ENCODE peak calls at places on chromosomes 13 and 19, in five cellular contexts. W is HS-27A; C is stimulated activated naive CD8-positive, alpha-beta T cell treated with anti-CD3 and anti-CD28 coated beads, Interleukin-15, Interleukin-2, amounts not matched to agents 100 U/mL and 50 U/mL, for 24 hours; Q is caudate nucleus; G is cardiac muscle cell. L is an unnamed sample.

GRCh38 chr19:42252365-42253244 is 2.3 kb downstream of the ERF start:
- DNase-seq in W (no peak), C (peak), Q (peak), G (peak), L (no peak)

GRCh38 chr19:49663224-49663623 is 2.4 kb downstream of the IRF3 start:
- DNase-seq in W (no peak), C (no peak), Q (no peak), G (no peak), L (no peak)

GRCh38 chr19:16736709-16737108 is 17.1 kb downstream of the NWD1 start:
- DNase-seq in W (no peak), C (no peak), Q (no peak), G (peak), L (no peak)

GRCh38 chr19:45906221-45906620 is 3.8 kb upstream of the MYPOP start:
- DNase-seq in W (no peak), C (no peak), Q (no peak), G (peak), L (no peak)

GRCh38 chr19:16340654-16341053 is 16.0 kb downstream of the KLF2 start:
- DNase-seq in W (no peak), C (no peak), Q (no peak), G (no peak), L (no peak)

GRCh38 chr13:31625115-31625514 is 114.2 kb upstream of the RXFP2 start:
- DNase-seq in W (no peak), C (no peak), Q (no peak), G (peak), L (no peak)

GRCh38 chr19:19562665-19563347 is 24.7 kb downstream of the CILP2 start:
- DNase-seq in W (no peak), C (no peak), Q (no peak), G (no peak), L (no peak)

GRCh38 chr13:102555914-102556553 is 40.8 kb upstream of the TPP2 start:
- DNase-seq in W (no peak), C (no peak), Q (no peak), G (peak), L (peak)

GRCh38 chr19:33430674-33431277 is 57.3 kb downstream of the CEBPG start:
- DNase-seq in W (peak), C (peak), Q (peak), G (peak), L (peak)

GRCh38 chr13:113411216-113412023 is 41.9 kb downstream of the ADPRHL1 start:
- DNase-seq in W (peak), C (no peak), Q (no peak), G (peak), L (no peak)

GRCh38 chr13:39786091-39786490 is 130.6 kb downstream of the COG6 start:
- DNase-seq in W (no peak), C (no peak), Q (no peak), G (peak), L (no peak)

GRCh38 chr19:1384478-1385110 is 887 bp downstream of the NDUFS7 start:
- DNase-seq in W (no peak), C (no peak), Q (no peak), G (no peak), L (no peak)

GRCh38 chr13:105608132-105608531 is 927.3 kb downstream of the EFNB2 start:
- DNase-seq in W (no peak), C (no peak), Q (no peak), G (no peak), L (no peak)

GRCh38 chr19:10395003-10395402 is 8.3 kb downstream of the CDC37 start:
- DNase-seq in W (no peak), C (no peak), Q (no peak), G (no peak), L (no peak)